ENCODE peak calls at places on chromosomes 12 and 14, in ten cellular contexts. One of them, this sample, is unnamed.

GRCh38 chr12:3445127-3445978 is 45.6 kb upstream of the PRMT8 start:
- DNase-seq in hepatocyte: no peak
- DNase-seq in GM06990: no peak
- DNase-seq in GM23338: no peak
- DNase-seq in Peyer's patch: no peak
- DNase-seq in endothelial cell: no peak
- DNase-seq in pancreas: no peak
- DNase-seq in left ventricle myocardium inferior: no peak
- DNase-seq in AG04450: no peak
- DNase-seq in upper lobe of left lung: no peak
- DNase-seq in this sample: no peak

GRCh38 chr12:123528858-123529257 is 4.7 kb downstream of the RILPL1 start:
- DNase-seq in hepatocyte: no peak
- DNase-seq in GM06990: no peak
- DNase-seq in GM23338: no peak
- DNase-seq in Peyer's patch: no peak
- DNase-seq in endothelial cell: no peak
- DNase-seq in pancreas: no peak
- DNase-seq in left ventricle myocardium inferior: no peak
- DNase-seq in AG04450: no peak
- DNase-seq in upper lobe of left lung: no peak
- DNase-seq in this sample: no peak

GRCh38 chr14:90388437-90388836 is 8.4 kb upstream of the CALM1 start:
- DNase-seq in hepatocyte: peak
- DNase-seq in GM06990: no peak
- DNase-seq in GM23338: peak
- DNase-seq in Peyer's patch: no peak
- DNase-seq in endothelial cell: no peak
- DNase-seq in pancreas: no peak
- DNase-seq in left ventricle myocardium inferior: no peak
- DNase-seq in AG04450: peak
- DNase-seq in upper lobe of left lung: no peak
- DNase-seq in this sample: peak

GRCh38 chr12:45170456-45171042 is 45.3 kb upstream of the ANO6 start:
- DNase-seq in hepatocyte: peak
- DNase-seq in GM06990: no peak
- DNase-seq in GM23338: peak
- DNase-seq in Peyer's patch: peak
- DNase-seq in endothelial cell: peak
- DNase-seq in pancreas: peak
- DNase-seq in left ventricle myocardium inferior: peak
- DNase-seq in AG04450: peak
- DNase-seq in upper lobe of left lung: peak
- DNase-seq in this sample: peak

GRCh38 chr12:123076604-123077297 is 74.1 kb downstream of the PITPNM2 start:
- DNase-seq in hepatocyte: no peak
- DNase-seq in GM06990: no peak
- DNase-seq in GM23338: no peak
- DNase-seq in Peyer's patch: no peak
- DNase-seq in endothelial cell: no peak
- DNase-seq in pancreas: no peak
- DNase-seq in left ventricle myocardium inferior: no peak
- DNase-seq in AG04450: no peak
- DNase-seq in upper lobe of left lung: peak
- DNase-seq in this sample: no peak

GRCh38 chr12:65885716-65886115 is 61.4 kb downstream of the HMGA2 start:
- DNase-seq in hepatocyte: no peak
- DNase-seq in GM06990: no peak
- DNase-seq in GM23338: no peak
- DNase-seq in Peyer's patch: no peak
- DNase-seq in endothelial cell: no peak
- DNase-seq in pancreas: no peak
- DNase-seq in left ventricle myocardium inferior: no peak
- DNase-seq in AG04450: no peak
- DNase-seq in upper lobe of left lung: no peak
- DNase-seq in this sample: no peak

GRCh38 chr12:15979096-15980091 is 68.3 kb downstream of the DERA start:
- DNase-seq in hepatocyte: peak
- DNase-seq in GM06990: no peak
- DNase-seq in GM23338: peak
- DNase-seq in Peyer's patch: no peak
- DNase-seq in endothelial cell: peak
- DNase-seq in pancreas: no peak
- DNase-seq in left ventricle myocardium inferior: no peak
- DNase-seq in AG04450: peak
- DNase-seq in upper lobe of left lung: no peak
- DNase-seq in this sample: peak

GRCh38 chr14:92217956-92218355 is 96.2 kb downstream of the CPSF2 start:
- DNase-seq in hepatocyte: no peak
- DNase-seq in GM06990: no peak
- DNase-seq in GM23338: no peak
- DNase-seq in Peyer's patch: no peak
- DNase-seq in endothelial cell: no peak
- DNase-seq in pancreas: no peak
- DNase-seq in left ventricle myocardium inferior: no peak
- DNase-seq in AG04450: no peak
- DNase-seq in upper lobe of left lung: no peak
- DNase-seq in this sample: no peak

GRCh38 chr14:69281450-69282169 is 21.7 kb downstream of the GALNT16 start:
- DNase-seq in hepatocyte: no peak
- DNase-seq in GM06990: peak
- DNase-seq in GM23338: no peak
- DNase-seq in Peyer's patch: no peak
- DNase-seq in endothelial cell: no peak
- DNase-seq in pancreas: no peak
- DNase-seq in left ventricle myocardium inferior: peak
- DNase-seq in AG04450: no peak
- DNase-seq in upper lobe of left lung: peak
- DNase-seq in this sample: peak

GRCh38 chr12:48982397-48983080 is 4.4 kb downstream of the WNT1 start:
- DNase-seq in hepatocyte: no peak
- DNase-seq in GM06990: no peak
- DNase-seq in GM23338: no peak
- DNase-seq in Peyer's patch: no peak
- DNase-seq in endothelial cell: no peak
- DNase-seq in pancreas: no peak
- DNase-seq in left ventricle myocardium inferior: no peak
- DNase-seq in AG04450: no peak
- DNase-seq in upper lobe of left lung: no peak
- DNase-seq in this sample: no peak

GRCh38 chr12:85920324-85920947 is 46.3 kb downstream of the NTS start:
- DNase-seq in hepatocyte: peak
- DNase-seq in GM06990: peak
- DNase-seq in GM23338: peak
- DNase-seq in Peyer's patch: no peak
- DNase-seq in endothelial cell: no peak
- DNase-seq in pancreas: no peak
- DNase-seq in left ventricle myocardium inferior: no peak
- DNase-seq in AG04450: no peak
- DNase-seq in upper lobe of left lung: no peak
- DNase-seq in this sample: peak

GRCh38 chr14:24859559-24859958 is 190.4 kb downstream of the STXBP6 start:
- DNase-seq in hepatocyte: no peak
- DNase-seq in GM06990: no peak
- DNase-seq in GM23338: no peak
- DNase-seq in Peyer's patch: no peak
- DNase-seq in endothelial cell: no peak
- DNase-seq in pancreas: no peak
- DNase-seq in left ventricle myocardium inferior: no peak
- DNase-seq in AG04450: no peak
- DNase-seq in upper lobe of left lung: no peak
- DNase-seq in this sample: no peak

GRCh38 chr12:124852911-124853441 is 10.7 kb downstream of the SCARB1 start:
- DNase-seq in hepatocyte: no peak
- DNase-seq in GM06990: no peak
- DNase-seq in GM23338: no peak
- DNase-seq in Peyer's patch: no peak
- DNase-seq in endothelial cell: no peak
- DNase-seq in pancreas: no peak
- DNase-seq in left ventricle myocardium inferior: no peak
- DNase-seq in AG04450: no peak
- DNase-seq in upper lobe of left lung: no peak
- DNase-seq in this sample: no peak

GRCh38 chr12:48988030-48988649 is 10.0 kb downstream of the WNT1 start:
- DNase-seq in hepatocyte: peak
- DNase-seq in GM06990: no peak
- DNase-seq in GM23338: peak
- DNase-seq in Peyer's patch: peak
- DNase-seq in endothelial cell: peak
- DNase-seq in pancreas: peak
- DNase-seq in left ventricle myocardium inferior: no peak
- DNase-seq in AG04450: no peak
- DNase-seq in upper lobe of left lung: peak
- DNase-seq in this sample: peak

GRCh38 chr14:105200641-105201040 is 19.5 kb upstream of the NUDT14 start:
- DNase-seq in hepatocyte: no peak
- DNase-seq in GM06990: no peak
- DNase-seq in GM23338: no peak
- DNase-seq in Peyer's patch: no peak
- DNase-seq in endothelial cell: no peak
- DNase-seq in pancreas: no peak
- DNase-seq in left ventricle myocardium inferior: no peak
- DNase-seq in AG04450: no peak
- DNase-seq in upper lobe of left lung: no peak
- DNase-seq in this sample: no peak

GRCh38 chr14:105199093-105199492 is 18.0 kb upstream of the NUDT14 start:
- DNase-seq in hepatocyte: no peak
- DNase-seq in GM06990: no peak
- DNase-seq in GM23338: no peak
- DNase-seq in Peyer's patch: no peak
- DNase-seq in endothelial cell: no peak
- DNase-seq in pancreas: no peak
- DNase-seq in left ventricle myocardium inferior: peak
- DNase-seq in AG04450: no peak
- DNase-seq in upper lobe of left lung: no peak
- DNase-seq in this sample: no peak

GRCh38 chr14:105201156-105201927 is 20.2 kb upstream of the NUDT14 start:
- DNase-seq in hepatocyte: no peak
- DNase-seq in GM06990: no peak
- DNase-seq in GM23338: peak
- DNase-seq in Peyer's patch: no peak
- DNase-seq in endothelial cell: no peak
- DNase-seq in pancreas: no peak
- DNase-seq in left ventricle myocardium inferior: no peak
- DNase-seq in AG04450: no peak
- DNase-seq in upper lobe of left lung: no peak
- DNase-seq in this sample: no peak

GRCh38 chr14:105198588-105198987 is 17.5 kb upstream of the NUDT14 start:
- DNase-seq in hepatocyte: no peak
- DNase-seq in GM06990: no peak
- DNase-seq in GM23338: no peak
- DNase-seq in Peyer's patch: no peak
- DNase-seq in endothelial cell: no peak
- DNase-seq in pancreas: no peak
- DNase-seq in left ventricle myocardium inferior: no peak
- DNase-seq in AG04450: no peak
- DNase-seq in upper lobe of left lung: no peak
- DNase-seq in this sample: no peak

DNA sequence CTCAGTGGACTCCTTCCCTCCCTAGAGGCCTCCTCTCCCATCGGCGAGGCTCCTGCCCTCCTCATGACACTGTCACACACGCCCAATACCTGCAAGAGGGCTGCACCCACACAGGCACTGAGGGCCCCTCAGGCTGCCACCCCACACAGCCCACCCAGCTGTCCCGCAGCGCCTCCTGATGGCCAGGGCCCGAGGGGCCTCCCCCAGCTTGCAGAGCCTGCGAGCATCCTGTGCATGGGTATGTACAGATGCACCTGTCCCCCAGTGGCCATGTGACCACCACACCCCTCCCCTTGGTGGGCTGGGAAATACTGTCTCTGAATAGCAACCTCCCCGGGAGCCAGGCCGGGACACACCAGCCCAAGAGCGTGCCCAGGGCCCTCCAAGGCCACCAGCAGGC is 19.0 kb upstream of the NUDT14 start:
- DNase-seq in hepatocyte: no peak
- DNase-seq in GM06990: no peak
- DNase-seq in GM23338: no peak
- DNase-seq in Peyer's patch: no peak
- DNase-seq in endothelial cell: no peak
- DNase-seq in pancreas: no peak
- DNase-seq in left ventricle myocardium inferior: no peak
- DNase-seq in AG04450: no peak
- DNase-seq in upper lobe of left lung: no peak
- DNase-seq in this sample: no peak
- TF ChIP-seq CTCF in hepatocyte: no peak
- TF ChIP-seq CTCF in GM06990: peak
- TF ChIP-seq CTCF in GM23338: peak
- TF ChIP-seq CTCF in Peyer's patch: no peak
- TF ChIP-seq CTCF in endothelial cell: no peak
- TF ChIP-seq CTCF in pancreas: no peak
- TF ChIP-seq CTCF in left ventricle myocardium inferior: no peak
- TF ChIP-seq CTCF in AG04450: no peak
- TF ChIP-seq CTCF in upper lobe of left lung: no peak
- TF ChIP-seq CTCF in this sample: peak

DNA sequence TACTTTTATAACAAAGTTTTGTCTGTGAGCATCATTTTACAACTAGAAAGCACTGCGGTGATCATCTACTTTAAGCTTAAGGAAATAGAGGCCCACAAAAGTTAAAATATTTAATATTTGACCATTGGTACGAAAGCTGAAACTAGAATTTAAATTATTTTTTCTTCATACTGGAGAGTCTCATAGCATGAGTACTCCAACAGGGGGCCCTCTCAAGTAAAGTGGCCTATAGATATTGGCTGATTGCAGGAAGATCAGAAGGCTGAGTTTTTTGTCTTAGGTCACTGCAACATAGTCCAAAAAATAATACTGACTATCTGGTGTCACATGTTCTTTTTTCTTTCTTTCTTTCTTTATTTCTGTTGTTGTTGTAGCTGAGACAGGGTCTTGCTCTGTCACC is 75.3 kb upstream of the ZDHHC17 start:
- DNase-seq in hepatocyte: no peak
- DNase-seq in GM06990: no peak
- DNase-seq in GM23338: peak
- DNase-seq in Peyer's patch: no peak
- DNase-seq in endothelial cell: no peak
- DNase-seq in pancreas: no peak
- DNase-seq in left ventricle myocardium inferior: no peak
- DNase-seq in AG04450: no peak
- DNase-seq in upper lobe of left lung: no peak
- DNase-seq in this sample: no peak
- TF ChIP-seq CTCF in hepatocyte: peak
- TF ChIP-seq CTCF in GM06990: peak
- TF ChIP-seq CTCF in GM23338: peak
- TF ChIP-seq CTCF in Peyer's patch: no peak
- TF ChIP-seq CTCF in endothelial cell: peak
- TF ChIP-seq CTCF in pancreas: no peak
- TF ChIP-seq CTCF in left ventricle myocardium inferior: no peak
- TF ChIP-seq CTCF in AG04450: peak
- TF ChIP-seq CTCF in upper lobe of left lung: no peak
- TF ChIP-seq CTCF in this sample: peak

GRCh38 chr12:74552201-74552600 is 14.6 kb downstream of the ATXN7L3B start:
- DNase-seq in hepatocyte: no peak
- DNase-seq in GM06990: no peak
- DNase-seq in GM23338: peak
- DNase-seq in Peyer's patch: no peak
- DNase-seq in endothelial cell: no peak
- DNase-seq in pancreas: no peak
- DNase-seq in left ventricle myocardium inferior: no peak
- DNase-seq in AG04450: no peak
- DNase-seq in upper lobe of left lung: no peak
- DNase-seq in this sample: no peak
- TF ChIP-seq CTCF in hepatocyte: no peak
- TF ChIP-seq CTCF in GM06990: no peak
- TF ChIP-seq CTCF in GM23338: peak
- TF ChIP-seq CTCF in Peyer's patch: no peak
- TF ChIP-seq CTCF in endothelial cell: no peak
- TF ChIP-seq CTCF in pancreas: no peak
- TF ChIP-seq CTCF in left ventricle myocardium inferior: no peak
- TF ChIP-seq CTCF in AG04450: no peak
- TF ChIP-seq CTCF in upper lobe of left lung: no peak
- TF ChIP-seq CTCF in this sample: no peak

GRCh38 chr14:100303179-100303578 is 3.1 kb downstream of the SLC25A29 start:
- DNase-seq in hepatocyte: no peak
- DNase-seq in GM06990: no peak
- DNase-seq in GM23338: peak
- DNase-seq in Peyer's patch: no peak
- DNase-seq in endothelial cell: peak
- DNase-seq in pancreas: no peak
- DNase-seq in left ventricle myocardium inferior: no peak
- DNase-seq in AG04450: no peak
- DNase-seq in upper lobe of left lung: no peak
- DNase-seq in this sample: no peak
- TF ChIP-seq CTCF in hepatocyte: peak
- TF ChIP-seq CTCF in GM06990: peak
- TF ChIP-seq CTCF in GM23338: peak
- TF ChIP-seq CTCF in Peyer's patch: peak
- TF ChIP-seq CTCF in endothelial cell: peak
- TF ChIP-seq CTCF in pancreas: peak
- TF ChIP-seq CTCF in left ventricle myocardium inferior: peak
- TF ChIP-seq CTCF in AG04450: peak
- TF ChIP-seq CTCF in upper lobe of left lung: peak
- TF ChIP-seq CTCF in this sample: peak